ENCODE peak calls at places on chromosomes 1 and 21, in ten cellular contexts. D, O, I, S, R, N, Z, H, B and E are unnamed samples. For H3K4me1 and H3K27me3, the result is how much of the 10 kb centered on the place peaks cover.

GRCh38 chr1:165162671-165163241 is 193.8 kb downstream of the LMX1A start:
- DNase-seq in H (no peak), N (no peak), I (peak), R (no peak), B (no peak), Z (no peak), O (no peak), D (peak), S (no peak), E (no peak)

GRCh38 chr1:8813016-8813763 is 4.2 kb downstream of the RERE start:
- DNase-seq in H (no peak), R (no peak), I (no peak), S (no peak), N (no peak), B (no peak), Z (no peak), D (no peak), O (no peak), E (no peak)

GRCh38 chr1:23679815-23680214 is 11.8 kb upstream of the RPL11 start:
- DNase-seq in N (no peak), O (no peak), S (no peak), B (no peak), I (no peak), R (no peak), H (no peak), D (no peak), Z (no peak), E (no peak)

GRCh38 chr1:11272842-11273594 is at the start of gene UBIAD1:
- DNase-seq in Z (peak), R (peak), B (peak), N (peak), S (peak), I (peak), O (peak), D (peak), H (peak), E (peak)

GRCh38 chr1:45982359-45982758 is 150.1 kb downstream of the PIK3R3 start:
- DNase-seq in D (no peak), Z (no peak), N (no peak), O (no peak), R (no peak), S (no peak), I (no peak), B (no peak), H (no peak), E (no peak)

GRCh38 chr21:37263827-37264226 is 3.3 kb downstream of the VPS26C start:
- DNase-seq in O (no peak), R (no peak), B (no peak), N (no peak), D (no peak), S (no peak), H (no peak), I (no peak), Z (no peak), E (no peak)

GRCh38 chr1:62398377-62398776 is 38.5 kb upstream of the USP1 start:
- DNase-seq in R (peak), N (no peak), O (no peak), H (no peak), Z (no peak), B (no peak), S (no peak), D (no peak), I (no peak), E (no peak)

GRCh38 chr1:217586586-217586985 is 44.3 kb downstream of the GPATCH2 start:
- DNase-seq in R (peak), O (no peak), D (no peak), H (no peak), Z (no peak), S (no peak), B (no peak), N (no peak), I (no peak), E (no peak)

GRCh38 chr1:113391643-113392271 is 1.4 kb downstream of the MAGI3 start:
- DNase-seq in S (peak), R (no peak), O (no peak), N (no peak), I (no peak), Z (no peak), B (peak), H (no peak), D (no peak), E (no peak)

GRCh38 chr1:44811714-44812151 is 3.4 kb downstream of the BTBD19 start:
- DNase-seq in H (no peak), D (peak), I (peak), R (peak), B (no peak), S (peak), Z (no peak), N (no peak), O (no peak), E (no peak)

GRCh38 chr1:180525696-180526000 is 23.3 kb upstream of the ACBD6 start:
- DNase-seq in O (no peak), N (no peak), D (no peak), S (no peak), H (no peak), B (no peak), I (no peak), R (no peak), Z (no peak), E (no peak)

GRCh38 chr1:15004396-15004795 is 149.2 kb upstream of the TMEM51 start:
- DNase-seq in R (no peak), N (no peak), B (no peak), O (no peak), Z (no peak), D (no peak), I (no peak), S (no peak), H (no peak), E (no peak)

GRCh38 chr1:234302334-234302962 is 70.8 kb upstream of the COA6 start:
- DNase-seq in D (no peak), H (peak), Z (no peak), N (no peak), I (no peak), S (no peak), O (no peak), R (no peak), B (no peak), E (no peak)

GRCh38 chr1:45730075-45730779 is 20.2 kb downstream of the IPP start:
- DNase-seq in S (no peak), D (no peak), R (no peak), B (no peak), O (no peak), Z (no peak), I (no peak), N (no peak), H (no peak), E (no peak)

GRCh38 chr21:26169061-26169610 is 1.4 kb downstream of the APP start:
- DNase-seq in B (peak), S (peak), Z (peak), I (peak), R (peak), N (peak), H (no peak), D (peak), O (no peak), E (no peak)

GRCh38 chr1:94619731-94620130 is 78.2 kb upstream of the F3 start:
- DNase-seq in H (no peak), R (no peak), S (no peak), O (no peak), I (no peak), N (no peak), Z (no peak), B (no peak), D (no peak), E (no peak)

GRCh38 chr1:67685558-67686271 is 714 bp downstream of the GADD45A start:
- DNase-seq in R (no peak), H (peak), Z (peak), S (peak), D (peak), N (no peak), I (peak), B (peak), O (peak), E (peak)

GRCh38 chr1:83839566-83840173 is 159.3 kb downstream of the TTLL7 start:
- DNase-seq in N (no peak), H (no peak), B (no peak), O (no peak), R (peak), Z (no peak), I (no peak), S (no peak), D (no peak), E (no peak)

GRCh38 chr1:36101546-36101945 is 12.9 kb downstream of the ADPRS start:
- DNase-seq in S (no peak), D (no peak), Z (no peak), O (no peak), B (no peak), H (no peak), I (no peak), N (no peak), R (no peak), E (no peak)

GRCh38 chr21:42343556-42343955 is 7.2 kb downstream of the TFF2 start:
- DNase-seq in S (no peak), N (no peak), O (no peak), R (no peak), I (no peak), Z (no peak), D (no peak), H (no peak), B (peak), E (peak)

GRCh38 chr1:186876436-186876835 is 47.7 kb downstream of the PLA2G4A start:
- DNase-seq in B (no peak), Z (no peak), O (no peak), H (no peak), D (no peak), R (no peak), I (no peak), S (no peak), N (no peak), E (no peak)

GRCh38 chr1:53321776-53322602 is 5.9 kb downstream of the LRP8 start:
- DNase-seq in R (no peak), S (no peak), D (no peak), H (no peak), Z (no peak), N (no peak), B (no peak), O (no peak), I (peak), E (no peak)

GRCh38 chr1:84643183-84643582 is 47.1 kb downstream of the SSX2IP start:
- DNase-seq in H (no peak), R (no peak), I (no peak), D (no peak), S (no peak), Z (no peak), N (no peak), B (no peak), O (no peak), E (no peak)

GRCh38 chr1:160211010-160211790 is 6.0 kb downstream of the PEA15 start:
- DNase-seq in R (no peak), B (no peak), N (no peak), S (no peak), Z (no peak), O (no peak), D (no peak), H (no peak), I (no peak), E (no peak)

GRCh38 chr1:230083053-230083452 is 16.0 kb downstream of the GALNT2 start:
- DNase-seq in O (no peak), D (no peak), I (no peak), N (no peak), B (no peak), Z (no peak), S (no peak), H (no peak), R (no peak), E (no peak)

GRCh38 chr21:39084979-39085729 is 98.1 kb downstream of the PSMG1 start:
- DNase-seq in N (no peak), Z (no peak), R (no peak), H (no peak), D (no peak), O (no peak), I (no peak), S (no peak), B (no peak), E (no peak)

GRCh38 chr1:50852889-50853288 is 107.2 kb downstream of the FAF1 start:
- DNase-seq in N (no peak), Z (no peak), I (no peak), O (no peak), D (no peak), R (no peak), H (no peak), S (no peak), B (no peak), E (no peak)

DNA sequence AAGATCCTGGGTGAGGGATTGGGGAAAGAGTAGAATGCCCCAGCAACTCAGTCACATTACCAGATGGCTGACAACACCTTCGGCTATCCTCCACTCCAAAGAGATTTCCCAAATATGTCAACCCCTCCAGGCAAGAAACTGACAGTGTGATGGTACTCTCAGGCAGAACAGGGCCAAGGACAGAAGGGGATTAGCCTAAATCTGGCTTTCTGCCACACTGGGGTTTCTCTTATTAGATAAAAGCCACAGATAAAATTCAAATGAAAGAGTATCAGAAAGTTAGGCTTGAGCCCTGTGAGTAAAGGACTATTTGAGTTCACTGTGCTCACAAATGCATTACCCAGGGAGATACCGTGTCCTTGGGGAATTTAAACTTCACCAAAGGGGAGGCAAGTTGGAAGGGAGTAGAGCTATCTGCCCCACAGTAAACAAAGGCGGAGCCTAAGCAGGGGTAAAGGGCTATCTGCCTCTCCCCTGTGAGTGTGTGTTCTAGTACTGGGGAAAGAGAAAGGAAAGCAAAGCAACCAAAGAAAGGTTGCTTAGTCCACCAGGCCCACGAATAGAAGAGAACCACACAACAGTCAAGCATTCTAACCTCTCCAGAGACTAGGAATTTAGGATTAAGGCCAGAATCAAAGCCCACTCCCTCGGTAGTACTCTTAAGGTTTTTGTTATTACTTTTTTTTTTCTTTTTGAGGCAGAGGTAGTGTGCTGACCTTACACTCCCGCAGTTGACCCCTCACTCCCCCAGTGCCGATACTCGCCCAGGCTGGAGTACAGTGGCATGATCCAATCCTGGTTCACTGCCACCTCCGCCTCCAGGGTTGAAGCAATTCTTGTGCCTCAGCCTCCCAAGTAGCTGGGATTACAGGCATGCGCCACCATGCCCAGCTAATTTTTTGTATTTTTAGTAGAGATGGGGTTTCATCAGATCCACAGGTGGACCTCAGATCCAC is 12.8 kb downstream of the TPM3 start:
- DNase-seq in S (peak), Z (no peak), H (no peak), R (no peak), B (peak), N (no peak), O (no peak), D (peak), I (no peak), E (peak)
- H3K4me1 ChIP-seq in S (under half), Z (half or more), H (half or more), R (under half), B (under half), N (under half), O (half or more), D (under half), I (half or more), E (under half)

DNA sequence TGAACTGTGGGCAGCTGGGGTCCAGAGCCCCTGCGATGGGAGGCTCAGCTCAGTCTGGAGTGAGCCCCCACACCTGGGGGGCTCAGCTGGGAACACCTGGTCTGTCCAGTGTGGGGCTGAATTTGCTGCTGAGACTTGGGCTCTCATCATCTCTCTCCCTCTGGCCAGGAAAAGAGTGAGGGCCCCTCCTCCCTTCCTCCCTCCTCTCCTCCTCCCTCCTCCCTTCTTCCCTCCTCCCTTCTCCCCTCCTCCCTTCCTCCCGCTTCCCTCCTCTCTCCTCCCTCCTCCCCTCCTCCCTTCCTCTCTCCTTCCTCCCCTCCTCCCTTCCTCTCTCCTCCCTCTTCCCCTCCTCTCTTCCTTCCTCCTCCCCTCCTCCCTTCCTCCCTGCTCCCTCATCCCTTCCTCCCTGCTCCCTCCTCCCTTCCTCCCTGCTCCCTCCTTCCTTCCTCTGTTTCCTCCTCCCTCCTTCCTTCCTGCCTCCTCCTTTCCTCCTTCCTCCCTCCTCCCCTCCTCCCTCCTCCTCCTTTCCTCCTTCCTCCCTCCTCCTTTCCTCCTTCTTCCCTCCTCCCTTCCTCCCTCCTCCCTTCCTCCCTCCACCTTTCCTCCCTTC is 23.5 kb upstream of the PEX10 start:
- DNase-seq in O (no peak), R (no peak), H (no peak), D (no peak), N (no peak), S (no peak), I (no peak), B (no peak), Z (no peak), E (no peak)
- H3K27me3 ChIP-seq in O (half or more), R (under half), H (under half), D (under half), N (under half), S (under half), I (half or more), B (under half), Z (under half), E (under half)

GRCh38 chr1:26360807-26361604 is 7.1 kb upstream of the CRYBG2 start:
- DNase-seq in B (no peak), O (no peak), D (no peak), I (no peak), N (no peak), S (no peak), Z (no peak), H (no peak), R (no peak), E (no peak)
- H3K4me1 ChIP-seq in B (under half), O (under half), D (under half), I (under half), N (under half), S (under half), Z (under half), H (under half), R (under half), E (under half)

DNA sequence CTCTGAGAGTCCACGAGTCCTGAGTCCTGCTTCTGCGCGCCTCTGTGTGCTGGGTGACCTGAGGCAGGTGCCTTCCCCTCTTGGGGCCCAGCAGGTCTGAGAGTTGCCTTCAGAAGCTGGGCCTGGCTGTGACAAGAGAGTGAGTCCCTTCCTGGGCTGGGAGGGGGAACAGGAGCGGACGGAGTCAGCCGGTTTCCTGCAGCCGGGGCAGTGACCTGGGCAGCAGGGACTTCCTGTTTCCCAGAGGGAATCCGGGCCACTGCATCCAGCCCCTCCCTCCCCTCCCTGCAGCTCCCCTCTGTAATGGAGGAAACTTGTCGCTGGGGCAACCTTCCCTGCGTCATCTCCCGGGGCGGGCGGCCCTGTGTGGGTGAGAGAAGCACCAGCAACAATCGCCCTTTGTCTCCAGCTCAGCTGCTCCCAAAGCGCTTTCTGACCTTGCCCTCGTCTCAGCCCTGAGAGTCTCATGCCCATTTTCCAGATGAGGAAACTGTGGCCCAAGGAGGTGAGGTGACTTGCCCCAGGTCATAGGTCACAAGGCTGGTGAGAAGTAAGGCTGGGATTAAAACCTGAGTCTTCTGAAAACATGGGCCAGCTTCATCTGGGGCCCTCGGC is 61.1 kb downstream of the SDC3 start:
- DNase-seq in N (no peak), Z (no peak), H (no peak), R (peak), B (peak), O (no peak), S (peak), I (peak), D (no peak), E (peak)
- H3K27me3 ChIP-seq in N (under half), Z (under half), H (under half), R (under half), B (under half), O (half or more), S (under half), I (under half), D (under half), E (under half)

DNA sequence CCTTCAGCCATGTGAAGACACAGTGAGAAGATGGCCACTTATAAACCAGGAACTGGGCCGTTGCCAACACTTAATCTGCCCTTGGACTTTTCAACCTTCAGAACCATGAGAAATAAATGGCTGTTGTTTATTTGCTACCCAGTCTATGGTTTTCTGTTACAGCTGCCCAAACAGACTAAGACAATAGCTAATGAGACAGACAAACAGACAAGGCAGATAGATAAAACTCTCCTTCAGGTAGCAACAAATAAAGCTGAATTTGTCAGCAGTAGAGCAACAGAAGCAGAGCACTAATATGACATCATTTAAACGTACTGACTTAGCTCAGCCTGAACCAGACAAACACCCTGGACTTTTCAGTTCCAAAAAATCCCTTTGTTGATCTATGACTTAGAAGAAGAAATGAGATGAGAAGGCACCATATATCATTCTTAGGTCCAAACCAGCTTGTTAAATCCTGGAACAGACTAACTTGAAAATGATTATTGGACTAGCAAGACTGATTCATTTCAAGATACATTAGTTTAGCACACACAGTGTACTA is 27.0 kb downstream of the ZZZ3 start:
- DNase-seq in H (no peak), B (no peak), S (peak), Z (no peak), R (no peak), O (no peak), N (no peak), I (no peak), D (peak), E (no peak)
- H3K4me1 ChIP-seq in H (under half), B (under half), S (under half), Z (under half), R (under half), O (under half), N (under half), I (under half), D (under half), E (under half)

GRCh38 chr21:21806711-21807597 is 808.7 kb downstream of the NCAM2 start:
- DNase-seq in S (no peak), Z (no peak), D (peak), O (no peak), H (no peak), R (peak), B (no peak), N (no peak), I (no peak), E (no peak)
- H3K27me3 ChIP-seq in S (under half), Z (under half), D (under half), O (under half), H (under half), R (under half), B (under half), N (under half), I (under half), E (under half)

GRCh38 chr1:27544818-27545612 is 55.0 kb upstream of the WASF2 start:
- DNase-seq in D (no peak), O (no peak), Z (no peak), I (peak), R (peak), B (no peak), H (no peak), S (no peak), N (no peak), E (no peak)
- H3K4me1 ChIP-seq in D (under half), O (half or more), Z (under half), I (half or more), R (under half), B (under half), H (under half), S (under half), N (half or more), E (under half)